ENCODE peak calls at places on chromosomes 3 and 15, in four cellular contexts. One of them, this sample, is unnamed.
A peak's percentile ranks its signal among the peaks of the same experiment; 100 is the strongest.

GRCh38 chr3:150235799-150236198 is 172.3 kb upstream of the TSC22D2 start:
- DNase-seq in lower leg skin: no peak
- DNase-seq in cardiac muscle cell: peak; percentile 72
- DNase-seq in 8988T: no peak
- DNase-seq in this sample: no peak

GRCh38 chr3:38782148-38782547 is 33.9 kb downstream of the SCN10A start:
- DNase-seq in lower leg skin: no peak
- DNase-seq in 8988T: no peak
- DNase-seq in cardiac muscle cell: peak; percentile 25
- DNase-seq in this sample: peak; percentile 14

GRCh38 chr15:70962084-70962483 is 69.5 kb downstream of the LRRC49 start:
- DNase-seq in cardiac muscle cell: no peak
- DNase-seq in 8988T: no peak
- DNase-seq in lower leg skin: no peak
- DNase-seq in this sample: no peak

GRCh38 chr15:62464705-62465104 is 299.6 kb upstream of the C2CD4B start:
- DNase-seq in 8988T: no peak
- DNase-seq in lower leg skin: no peak
- DNase-seq in cardiac muscle cell: peak; percentile 61
- DNase-seq in this sample: no peak

GRCh38 chr3:23875326-23875725 is 41.5 kb downstream of the NKIRAS1 start:
- DNase-seq in lower leg skin: no peak
- DNase-seq in cardiac muscle cell: no peak
- DNase-seq in 8988T: no peak
- DNase-seq in this sample: no peak

GRCh38 chr3:177521305-177521704 is 324.0 kb upstream of the TBL1XR1 start:
- DNase-seq in 8988T: no peak
- DNase-seq in lower leg skin: no peak
- DNase-seq in cardiac muscle cell: no peak
- DNase-seq in this sample: no peak

GRCh38 chr3:69763976-69764851 is 24.9 kb downstream of the MITF start:
- DNase-seq in lower leg skin: no peak
- DNase-seq in cardiac muscle cell: no peak
- DNase-seq in 8988T: no peak
- DNase-seq in this sample: no peak

GRCh38 chr3:43503067-43503728 is 118.6 kb downstream of the ANO10 start:
- DNase-seq in cardiac muscle cell: peak; percentile 58
- DNase-seq in lower leg skin: no peak
- DNase-seq in 8988T: no peak
- DNase-seq in this sample: peak; percentile 23

This sample was measured in SK-N-SH.